ENCODE peak calls at places on chromosomes 16 and 17, in five cellular contexts. I is GM23338, R is MM.1S, O is hepatocyte, T is mammary epithelial cell. F is an unnamed sample. For H3K36me3, the result is how much of the 10 kb centered on the place peaks cover.

GRCh38 chr17:83127431-83128160 is 48.2 kb downstream of the METRNL start:
- DNase-seq in I (no peak), R (no peak), O (no peak), T (no peak), F (no peak)

GRCh38 chr17:73722163-73722562 is 77.9 kb upstream of the SDK2 start:
- DNase-seq in I (no peak), R (no peak), O (no peak), T (no peak), F (no peak)

GRCh38 chr17:79997004-79997673 is 38.5 kb downstream of the TBC1D16 start:
- DNase-seq in I (no peak), R (no peak), O (no peak), T (no peak), F (no peak)

GRCh38 chr17:15954222-15954621 is 9.3 kb downstream of the ADORA2B start:
- DNase-seq in I (no peak), R (no peak), O (no peak), T (peak), F (peak)

GRCh38 chr16:66137853-66138252 is 228.6 kb upstream of the CDH5 start:
- DNase-seq in I (no peak), R (no peak), O (no peak), T (no peak), F (no peak)

GRCh38 chr17:39169518-39169917 is 3.6 kb upstream of the ARL5C start:
- DNase-seq in I (no peak), R (no peak), O (no peak), T (no peak), F (no peak)

GRCh38 chr17:75242461-75243042 is 18.9 kb downstream of the GGA3 start:
- DNase-seq in I (no peak), R (no peak), O (no peak), T (no peak), F (no peak)

GRCh38 chr16:85174871-85175723 is 62.8 kb upstream of the CIBAR2 start:
- DNase-seq in I (no peak), R (no peak), O (no peak), T (no peak), F (peak)

GRCh38 chr16:9257843-9258242 is 166.4 kb downstream of the HAPSTR1 start:
- DNase-seq in I (no peak), R (no peak), O (no peak), T (no peak), F (no peak)

GRCh38 chr17:19288453-19288852 is 51.3 kb downstream of the EPN2 start:
- DNase-seq in I (peak), R (no peak), O (no peak), T (no peak), F (no peak)

GRCh38 chr17:8754890-8755289 is 3.5 kb downstream of the SPDYE4 start:
- DNase-seq in I (no peak), R (no peak), O (no peak), T (no peak), F (no peak)

GRCh38 chr17:65388911-65389310 is 172.5 kb downstream of the AXIN2 start:
- DNase-seq in I (no peak), R (no peak), O (no peak), T (no peak), F (no peak)
- TF ChIP-seq EZH2 in I (no peak), R (no peak), O (no peak), T (no peak), F (no peak)

GRCh38 chr16:1543085-1543896 is 9.8 kb downstream of the TMEM204 start:
- DNase-seq in I (peak), R (no peak), O (no peak), T (peak), F (peak)
- H2AFZ ChIP-seq in I (no peak), R (peak), O (no peak), T (no peak), F (no peak)

GRCh38 chr16:70746040-70746707 is 54.8 kb downstream of the VAC14 start:
- DNase-seq in I (no peak), R (no peak), O (peak), T (peak), F (peak)

GRCh38 chr16:70744366-70744765 is 56.6 kb downstream of the VAC14 start:
- DNase-seq in I (no peak), R (no peak), O (no peak), T (no peak), F (no peak)

GRCh38 chr16:70746708-70747424 is 54.1 kb downstream of the VAC14 start:
- DNase-seq in I (no peak), R (no peak), O (peak), T (peak), F (peak)

GRCh38 chr16:70743791-70744190 is 57.2 kb downstream of the VAC14 start:
- DNase-seq in I (no peak), R (no peak), O (no peak), T (no peak), F (no peak)

GRCh38 chr16:70745536-70746025 is 55.4 kb downstream of the VAC14 start:
- DNase-seq in I (no peak), R (no peak), O (no peak), T (no peak), F (no peak)
- H3K36me3 ChIP-seq in I (under half), R (under half), O (under half), T (under half), F (under half)

GRCh38 chr17:5544115-5544514 is 40.2 kb downstream of the NLRP1 start:
- DNase-seq in I (no peak), R (no peak), O (no peak), T (no peak), F (no peak)

GRCh38 chr17:5540321-5540720 is 44.0 kb downstream of the NLRP1 start:
- DNase-seq in I (no peak), R (no peak), O (no peak), T (no peak), F (no peak)

GRCh38 chr17:5545051-5545987 is 39.0 kb downstream of the NLRP1 start:
- DNase-seq in I (no peak), R (no peak), O (no peak), T (peak), F (no peak)

GRCh38 chr17:5539286-5539685 is 45.0 kb downstream of the NLRP1 start:
- DNase-seq in I (no peak), R (no peak), O (no peak), T (no peak), F (no peak)

DNA sequence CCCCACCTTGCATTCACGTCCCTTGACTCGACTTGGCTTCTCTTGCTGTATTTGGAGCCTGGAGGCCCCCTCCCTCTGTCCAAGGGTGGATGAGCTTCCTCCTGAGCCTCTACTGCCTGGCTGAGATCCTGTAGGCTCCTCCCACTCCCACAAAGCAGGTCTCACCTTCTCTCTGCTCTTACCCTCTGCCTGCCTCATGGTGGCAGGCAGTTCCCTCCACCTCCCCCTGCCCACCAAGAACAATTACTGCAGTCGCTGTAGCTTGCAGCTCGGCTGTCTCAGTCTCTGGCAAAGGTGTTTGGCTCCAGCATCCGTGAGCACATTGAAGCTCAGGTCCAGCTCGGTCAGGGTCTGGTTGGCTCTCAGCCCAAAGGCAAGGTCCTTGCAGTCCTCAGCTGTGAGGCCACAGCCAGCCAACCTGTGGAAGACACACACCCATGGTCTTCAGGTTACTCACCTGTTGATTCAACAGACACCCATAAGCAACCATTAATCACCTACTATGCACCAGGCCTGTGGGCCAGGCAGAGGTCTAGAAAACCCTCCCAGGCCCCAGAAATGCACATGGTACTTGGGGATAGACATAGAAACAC is 42.6 kb downstream of the NLRP1 start:
- DNase-seq in I (peak), R (no peak), O (no peak), T (no peak), F (no peak)
- TF ChIP-seq EZH2 in I (no peak), R (no peak), O (no peak), T (no peak), F (no peak)

GRCh38 chr17:78278139-78278741 is 46.8 kb downstream of the TMEM235 start:
- DNase-seq in I (peak), R (peak), O (peak), T (no peak), F (no peak)
- H2AFZ ChIP-seq in I (peak), R (peak), O (no peak), T (no peak), F (no peak)

GRCh38 chr16:31196324-31197088 is 6.1 kb downstream of the PYCARD start:
- DNase-seq in I (no peak), R (no peak), O (no peak), T (no peak), F (no peak)
- H3K36me3 ChIP-seq in I (half or more), R (under half), O (under half), T (under half), F (under half)

GRCh38 chr17:63989622-63990345 is 8.4 kb upstream of the PRR29 start:
- DNase-seq in I (no peak), R (no peak), O (peak), T (no peak), F (no peak)
- TF ChIP-seq EZH2 in I (no peak), R (no peak), O (no peak), T (peak), F (no peak)

GRCh38 chr17:17237026-17237799 is at the start of gene FLCN:
- DNase-seq in I (peak), R (peak), O (peak), T (peak), F (peak)

GRCh38 chr17:17232303-17232621 is 4.7 kb downstream of the FLCN start:
- DNase-seq in I (no peak), R (no peak), O (no peak), T (no peak), F (no peak)

GRCh38 chr17:17239832-17240231 is 2.9 kb upstream of the FLCN start:
- DNase-seq in I (no peak), R (peak), O (no peak), T (no peak), F (no peak)

GRCh38 chr17:17235212-17236174 is 1.5 kb downstream of the FLCN start:
- DNase-seq in I (no peak), R (no peak), O (peak), T (peak), F (peak)

GRCh38 chr17:17236295-17237025 is 508 bp downstream of the FLCN start:
- DNase-seq in I (peak), R (no peak), O (peak), T (peak), F (peak)
- H2AFZ ChIP-seq in I (peak), R (peak), O (peak), T (peak), F (no peak)

GRCh38 chr16:3058173-3059030 is 7.0 kb upstream of the IL32 start:
- DNase-seq in I (peak), R (peak), O (peak), T (no peak), F (no peak)

GRCh38 chr16:3059723-3060242 is 5.7 kb upstream of the IL32 start:
- DNase-seq in I (no peak), R (no peak), O (no peak), T (no peak), F (no peak)

GRCh38 chr16:3060339-3061127 is 4.9 kb upstream of the IL32 start:
- DNase-seq in I (no peak), R (no peak), O (no peak), T (no peak), F (no peak)

GRCh38 chr16:3057181-3058166 is 8.0 kb upstream of the IL32 start:
- DNase-seq in I (peak), R (no peak), O (no peak), T (no peak), F (no peak)

DNA sequence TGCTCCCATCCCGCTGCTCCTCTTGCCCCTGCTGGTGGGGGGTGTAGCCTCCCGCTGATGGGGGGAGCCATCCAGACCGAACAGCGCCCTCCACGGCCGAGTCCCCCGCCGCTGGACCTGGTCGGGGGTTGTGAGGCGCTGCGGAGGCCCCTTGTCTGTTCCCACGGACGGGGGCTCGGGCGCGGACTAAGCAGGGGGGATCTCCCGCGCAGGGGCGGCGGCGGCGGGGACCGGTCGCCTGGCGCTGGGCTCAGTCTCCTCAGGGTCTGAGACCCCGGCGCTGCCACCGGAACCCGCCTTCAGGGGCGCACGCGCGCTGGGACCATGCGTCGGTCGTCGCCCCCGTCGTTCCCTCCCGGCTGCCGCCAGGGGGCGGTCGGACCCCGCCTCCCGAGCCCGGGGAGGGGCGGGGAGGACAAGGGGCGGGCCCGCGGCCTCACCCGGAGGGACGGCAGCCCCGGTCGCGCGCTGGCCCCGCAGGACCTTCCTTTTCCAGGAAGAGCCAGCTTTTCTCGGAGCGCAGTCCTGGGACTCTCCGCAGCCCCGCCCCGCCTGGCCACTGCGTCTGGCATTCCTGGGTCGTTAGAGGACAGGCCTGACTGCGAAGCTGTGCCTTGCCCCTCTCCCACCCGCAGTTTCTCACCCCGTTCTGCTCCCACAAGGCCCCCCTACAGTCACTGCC is 6.3 kb upstream of the IL32 start:
- DNase-seq in I (peak), R (peak), O (peak), T (peak), F (peak)
- H3K36me3 ChIP-seq in I (under half), R (under half), O (under half), T (under half), F (under half)